ENCODE peak calls at places on chromosomes 5 and 9, in seven cellular contexts. One of them, this sample, is unnamed.

GRCh38 chr5:126454081-126454480 is 30.9 kb downstream of the GRAMD2B start:
- DNase-seq in cardiac fibroblast: peak
- DNase-seq in bronchial epithelial cell: no peak
- DNase-seq in lung: no peak
- DNase-seq in left ventricle myocardium inferior: peak
- DNase-seq in BJ: no peak
- DNase-seq in heart right ventricle: peak
- DNase-seq in this sample: no peak

GRCh38 chr5:139795074-139796001 is at the start of gene PSD2:
- DNase-seq in bronchial epithelial cell: no peak
- DNase-seq in heart right ventricle: peak
- DNase-seq in left ventricle myocardium inferior: peak
- DNase-seq in BJ: no peak
- DNase-seq in lung: no peak
- DNase-seq in cardiac fibroblast: peak
- DNase-seq in this sample: peak

GRCh38 chr9:95772320-95773060 is 103.0 kb upstream of the ERCC6L2 start:
- DNase-seq in left ventricle myocardium inferior: no peak
- DNase-seq in bronchial epithelial cell: no peak
- DNase-seq in heart right ventricle: peak
- DNase-seq in BJ: peak
- DNase-seq in lung: peak
- DNase-seq in cardiac fibroblast: peak
- DNase-seq in this sample: peak

GRCh38 chr5:172728481-172729241 is 42.3 kb downstream of the DUSP1 start:
- DNase-seq in bronchial epithelial cell: no peak
- DNase-seq in cardiac fibroblast: no peak
- DNase-seq in left ventricle myocardium inferior: no peak
- DNase-seq in heart right ventricle: no peak
- DNase-seq in BJ: no peak
- DNase-seq in lung: no peak
- DNase-seq in this sample: no peak

GRCh38 chr5:39137391-39138181 is 63.4 kb upstream of the RICTOR start:
- DNase-seq in lung: no peak
- DNase-seq in bronchial epithelial cell: peak
- DNase-seq in BJ: no peak
- DNase-seq in heart right ventricle: no peak
- DNase-seq in left ventricle myocardium inferior: no peak
- DNase-seq in cardiac fibroblast: no peak
- DNase-seq in this sample: no peak

GRCh38 chr9:123637940-123638634 is 282.1 kb downstream of the CRB2 start:
- DNase-seq in heart right ventricle: no peak
- DNase-seq in lung: no peak
- DNase-seq in bronchial epithelial cell: peak
- DNase-seq in BJ: no peak
- DNase-seq in left ventricle myocardium inferior: no peak
- DNase-seq in cardiac fibroblast: no peak
- DNase-seq in this sample: no peak

GRCh38 chr9:100626949-100627348 is 49.1 kb downstream of the CAVIN4 start:
- DNase-seq in cardiac fibroblast: no peak
- DNase-seq in bronchial epithelial cell: no peak
- DNase-seq in BJ: no peak
- DNase-seq in lung: no peak
- DNase-seq in left ventricle myocardium inferior: no peak
- DNase-seq in heart right ventricle: no peak
- DNase-seq in this sample: no peak

GRCh38 chr5:77306531-77306930 is 96.1 kb downstream of the PDE8B start:
- DNase-seq in BJ: no peak
- DNase-seq in left ventricle myocardium inferior: no peak
- DNase-seq in bronchial epithelial cell: no peak
- DNase-seq in lung: no peak
- DNase-seq in heart right ventricle: no peak
- DNase-seq in cardiac fibroblast: no peak
- DNase-seq in this sample: no peak

GRCh38 chr9:116644099-116644688 is 42.9 kb upstream of the TRIM32 start:
- DNase-seq in left ventricle myocardium inferior: no peak
- DNase-seq in heart right ventricle: no peak
- DNase-seq in cardiac fibroblast: peak
- DNase-seq in BJ: peak
- DNase-seq in lung: no peak
- DNase-seq in bronchial epithelial cell: no peak
- DNase-seq in this sample: no peak

GRCh38 chr5:179373101-179373934 is 28.1 kb upstream of the ADAMTS2 start:
- DNase-seq in BJ: no peak
- DNase-seq in lung: no peak
- DNase-seq in cardiac fibroblast: no peak
- DNase-seq in left ventricle myocardium inferior: no peak
- DNase-seq in heart right ventricle: no peak
- DNase-seq in bronchial epithelial cell: no peak
- DNase-seq in this sample: no peak

GRCh38 chr5:72380491-72381274 is 60.5 kb downstream of the PTCD2 start:
- DNase-seq in lung: no peak
- DNase-seq in BJ: no peak
- DNase-seq in left ventricle myocardium inferior: no peak
- DNase-seq in heart right ventricle: no peak
- DNase-seq in bronchial epithelial cell: peak
- DNase-seq in cardiac fibroblast: no peak
- DNase-seq in this sample: no peak

GRCh38 chr9:37053684-37054512 is 19.8 kb upstream of the PAX5 start:
- DNase-seq in cardiac fibroblast: no peak
- DNase-seq in left ventricle myocardium inferior: no peak
- DNase-seq in heart right ventricle: no peak
- DNase-seq in bronchial epithelial cell: no peak
- DNase-seq in lung: no peak
- DNase-seq in BJ: no peak
- DNase-seq in this sample: no peak

GRCh38 chr9:109256381-109256780 is 64.5 kb downstream of the EPB41L4B start:
- DNase-seq in bronchial epithelial cell: no peak
- DNase-seq in BJ: no peak
- DNase-seq in lung: no peak
- DNase-seq in left ventricle myocardium inferior: no peak
- DNase-seq in cardiac fibroblast: no peak
- DNase-seq in heart right ventricle: no peak
- DNase-seq in this sample: no peak

GRCh38 chr9:10690546-10690945 is 77.7 kb upstream of the PTPRD start:
- DNase-seq in lung: no peak
- DNase-seq in bronchial epithelial cell: no peak
- DNase-seq in cardiac fibroblast: no peak
- DNase-seq in BJ: no peak
- DNase-seq in left ventricle myocardium inferior: no peak
- DNase-seq in heart right ventricle: no peak
- DNase-seq in this sample: no peak

GRCh38 chr5:170627271-170627670 is 123.5 kb downstream of the KCNIP1 start:
- DNase-seq in BJ: no peak
- DNase-seq in heart right ventricle: no peak
- DNase-seq in left ventricle myocardium inferior: no peak
- DNase-seq in bronchial epithelial cell: no peak
- DNase-seq in lung: no peak
- DNase-seq in cardiac fibroblast: no peak
- DNase-seq in this sample: no peak

DNA sequence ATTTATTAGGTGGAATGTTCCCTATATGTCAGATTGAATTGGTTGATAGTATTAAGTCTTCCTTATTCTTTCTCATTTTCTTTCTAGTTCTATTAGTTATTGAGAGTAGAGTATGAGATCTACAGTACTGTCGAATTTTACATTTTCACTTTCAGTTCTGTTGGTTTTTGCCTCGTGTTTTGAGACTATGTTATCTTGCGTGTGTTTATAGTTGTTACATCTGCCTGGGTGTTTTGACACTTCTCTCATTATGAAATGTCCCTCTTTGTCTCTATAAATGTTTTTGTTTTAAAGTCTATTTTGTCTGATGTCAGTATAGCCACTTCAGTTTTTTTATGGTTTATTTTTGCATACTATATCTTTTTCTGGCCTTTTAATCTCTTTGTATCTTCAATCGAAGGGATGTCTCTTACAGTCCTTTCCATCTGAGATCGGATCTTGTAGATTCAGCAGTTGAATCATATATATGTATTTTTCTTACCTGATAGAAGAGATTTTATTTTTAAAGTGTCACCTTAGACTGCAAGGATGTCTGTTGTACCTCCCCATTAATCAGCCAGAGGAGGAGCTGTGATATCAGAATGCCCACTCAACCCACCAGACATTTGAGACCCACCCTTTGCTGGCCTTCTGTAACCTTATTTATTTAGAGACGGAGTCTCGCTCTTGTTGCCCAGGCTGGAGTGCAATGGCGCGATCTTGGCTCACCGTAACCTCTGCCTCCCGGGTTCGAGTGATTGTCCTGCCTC is 20.7 kb downstream of the EHMT1 start:
- DNase-seq in heart right ventricle: no peak
- DNase-seq in BJ: no peak
- DNase-seq in left ventricle myocardium inferior: no peak
- DNase-seq in lung: no peak
- DNase-seq in bronchial epithelial cell: no peak
- DNase-seq in cardiac fibroblast: no peak
- DNase-seq in this sample: no peak
- TF ChIP-seq CTCF in heart right ventricle: no peak
- TF ChIP-seq CTCF in BJ: no peak
- TF ChIP-seq CTCF in left ventricle myocardium inferior: no peak
- TF ChIP-seq CTCF in lung: no peak
- TF ChIP-seq CTCF in bronchial epithelial cell: no peak
- TF ChIP-seq CTCF in cardiac fibroblast: no peak
- TF ChIP-seq CTCF in this sample: no peak

GRCh38 chr9:33785914-33786313 is 9.4 kb upstream of the PRSS3 start:
- DNase-seq in cardiac fibroblast: peak
- DNase-seq in bronchial epithelial cell: no peak
- DNase-seq in left ventricle myocardium inferior: no peak
- DNase-seq in heart right ventricle: no peak
- DNase-seq in BJ: no peak
- DNase-seq in lung: no peak
- DNase-seq in this sample: no peak
- TF ChIP-seq CTCF in cardiac fibroblast: peak
- TF ChIP-seq CTCF in bronchial epithelial cell: peak
- TF ChIP-seq CTCF in left ventricle myocardium inferior: no peak
- TF ChIP-seq CTCF in heart right ventricle: no peak
- TF ChIP-seq CTCF in BJ: peak
- TF ChIP-seq CTCF in lung: no peak
- TF ChIP-seq CTCF in this sample: no peak

GRCh38 chr9:76676857-76677256 is 87.4 kb upstream of the PCA3 start:
- DNase-seq in heart right ventricle: no peak
- DNase-seq in lung: no peak
- DNase-seq in left ventricle myocardium inferior: no peak
- DNase-seq in cardiac fibroblast: no peak
- DNase-seq in BJ: no peak
- DNase-seq in bronchial epithelial cell: no peak
- DNase-seq in this sample: no peak
- TF ChIP-seq CTCF in heart right ventricle: no peak
- TF ChIP-seq CTCF in lung: no peak
- TF ChIP-seq CTCF in left ventricle myocardium inferior: no peak
- TF ChIP-seq CTCF in cardiac fibroblast: no peak
- TF ChIP-seq CTCF in BJ: no peak
- TF ChIP-seq CTCF in bronchial epithelial cell: no peak
- TF ChIP-seq CTCF in this sample: no peak

GRCh38 chr9:129415954-129416651 is 204.8 kb downstream of the C9orf50 start:
- DNase-seq in BJ: no peak
- DNase-seq in left ventricle myocardium inferior: no peak
- DNase-seq in bronchial epithelial cell: no peak
- DNase-seq in heart right ventricle: peak
- DNase-seq in cardiac fibroblast: no peak
- DNase-seq in lung: no peak
- DNase-seq in this sample: no peak

GRCh38 chr9:129413537-129414376 is 207.1 kb downstream of the C9orf50 start:
- DNase-seq in cardiac fibroblast: peak
- DNase-seq in bronchial epithelial cell: peak
- DNase-seq in lung: peak
- DNase-seq in left ventricle myocardium inferior: peak
- DNase-seq in heart right ventricle: peak
- DNase-seq in BJ: peak
- DNase-seq in this sample: peak

GRCh38 chr9:129412814-129413536 is 207.9 kb downstream of the C9orf50 start:
- DNase-seq in bronchial epithelial cell: peak
- DNase-seq in BJ: peak
- DNase-seq in lung: peak
- DNase-seq in heart right ventricle: peak
- DNase-seq in left ventricle myocardium inferior: peak
- DNase-seq in cardiac fibroblast: peak
- DNase-seq in this sample: peak

GRCh38 chr9:129415031-129415953 is 205.6 kb downstream of the C9orf50 start:
- DNase-seq in left ventricle myocardium inferior: no peak
- DNase-seq in heart right ventricle: peak
- DNase-seq in BJ: no peak
- DNase-seq in lung: no peak
- DNase-seq in bronchial epithelial cell: no peak
- DNase-seq in cardiac fibroblast: no peak
- DNase-seq in this sample: no peak

DNA sequence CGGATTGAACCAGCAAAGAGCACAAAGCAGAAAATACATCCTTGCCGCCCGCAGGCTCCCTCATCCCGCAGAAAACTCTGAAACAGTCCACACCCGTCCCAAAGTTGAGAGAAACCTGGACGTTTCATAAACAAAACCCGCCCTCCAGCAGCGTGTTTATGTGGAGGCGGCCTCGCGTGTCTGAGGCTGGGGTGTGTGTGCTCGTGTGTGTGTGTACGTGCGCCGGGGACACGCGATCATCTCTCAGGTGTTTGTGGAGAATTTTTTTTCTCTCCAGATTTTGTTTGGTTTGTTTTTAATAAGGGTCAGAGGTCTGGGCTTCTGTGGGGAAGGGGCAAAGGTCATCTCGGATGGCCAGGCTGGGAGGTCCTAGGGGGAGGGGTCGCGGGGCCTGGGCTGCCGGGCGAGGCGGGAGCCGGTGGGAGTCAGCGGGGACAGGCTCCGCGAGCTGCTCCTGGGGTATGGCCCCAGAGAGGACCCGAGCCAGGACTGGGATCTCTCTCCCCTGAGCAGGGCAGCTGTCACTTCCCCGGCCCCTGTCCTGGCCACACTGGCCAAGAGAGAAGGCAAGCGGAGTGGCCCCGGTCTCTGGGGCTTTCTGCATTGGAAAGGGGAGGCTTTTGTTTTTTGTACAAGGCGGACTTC is 206.4 kb downstream of the C9orf50 start:
- DNase-seq in bronchial epithelial cell: no peak
- DNase-seq in left ventricle myocardium inferior: peak
- DNase-seq in lung: no peak
- DNase-seq in cardiac fibroblast: peak
- DNase-seq in heart right ventricle: peak
- DNase-seq in BJ: no peak
- DNase-seq in this sample: peak
- TF ChIP-seq CTCF in bronchial epithelial cell: no peak
- TF ChIP-seq CTCF in left ventricle myocardium inferior: no peak
- TF ChIP-seq CTCF in lung: no peak
- TF ChIP-seq CTCF in cardiac fibroblast: no peak
- TF ChIP-seq CTCF in heart right ventricle: no peak
- TF ChIP-seq CTCF in BJ: no peak
- TF ChIP-seq CTCF in this sample: no peak

GRCh38 chr5:123261752-123262151 is 161.5 kb downstream of the CEP120 start:
- DNase-seq in bronchial epithelial cell: peak
- DNase-seq in left ventricle myocardium inferior: no peak
- DNase-seq in heart right ventricle: no peak
- DNase-seq in BJ: no peak
- DNase-seq in cardiac fibroblast: no peak
- DNase-seq in lung: no peak
- DNase-seq in this sample: no peak
- TF ChIP-seq CTCF in bronchial epithelial cell: no peak
- TF ChIP-seq CTCF in left ventricle myocardium inferior: no peak
- TF ChIP-seq CTCF in heart right ventricle: no peak
- TF ChIP-seq CTCF in BJ: no peak
- TF ChIP-seq CTCF in cardiac fibroblast: no peak
- TF ChIP-seq CTCF in lung: no peak
- TF ChIP-seq CTCF in this sample: no peak